ENCODE peak calls at places on chromosomes 7 and 10, in seven cellular contexts. B is thyroid gland; K is amniotic epithelial cell; H is HT-29; X is activated naive CD4-positive, alpha-beta T cell; L is cortex of kidney; D is T47D. S is an unnamed sample.

GRCh38 chr7:66443946-66444345 is 184.7 kb upstream of the KCTD7 start:
- DNase-seq in X (no peak), D (no peak), B (no peak), L (no peak), H (no peak), K (peak; percentile 59), S (no peak)

GRCh38 chr10:69730251-69731156 is 71.2 kb upstream of the COL13A1 start:
- DNase-seq in D (no peak), B (no peak), X (no peak), L (no peak), H (no peak), K (no peak), S (no peak)

GRCh38 chr10:104868231-104868630 is 227.1 kb downstream of the SORCS3 start:
- DNase-seq in H (no peak), L (no peak), D (no peak), X (no peak), B (no peak), K (no peak), S (no peak)

GRCh38 chr7:14229047-14229446 is 239.6 kb upstream of the ETV1 start:
- DNase-seq in X (no peak), B (no peak), H (no peak), L (no peak), D (no peak), K (no peak), S (no peak)

GRCh38 chr7:25359471-25360059 is 131.3 kb upstream of the NPVF start:
- DNase-seq in D (no peak), B (no peak), K (no peak), H (no peak), L (no peak), X (no peak), S (no peak)

GRCh38 chr7:30179016-30179436 is 44.2 kb downstream of the MTURN start:
- DNase-seq in X (no peak), K (peak; percentile 28), B (no peak), H (no peak), L (no peak), D (no peak), S (no peak)

GRCh38 chr7:33157311-33157710 is 27.9 kb downstream of the BBS9 start:
- DNase-seq in X (no peak), B (no peak), K (no peak), D (no peak), H (no peak), L (no peak), S (no peak)

GRCh38 chr10:49710966-49711365 is 31.5 kb downstream of the C10orf53 start:
- DNase-seq in H (no peak), K (no peak), L (no peak), B (no peak), X (no peak), D (no peak), S (no peak)

GRCh38 chr7:112467867-112468266 is 12.9 kb upstream of the LSMEM1 start:
- DNase-seq in H (no peak), L (no peak), B (no peak), K (no peak), D (no peak), X (no peak), S (no peak)

GRCh38 chr7:157719705-157720655 is 383.2 kb downstream of the DNAJB6 start:
- DNase-seq in B (no peak), D (no peak), L (no peak), H (no peak), K (no peak), X (no peak), S (no peak)

GRCh38 chr7:39609462-39610149 is 13.8 kb upstream of the RALA start:
- DNase-seq in L (no peak), H (peak; percentile 52), K (no peak), B (no peak), X (no peak), D (no peak), S (no peak)

GRCh38 chr7:91239171-91239604 is 25.0 kb upstream of the FZD1 start:
- DNase-seq in X (no peak), L (no peak), H (no peak), K (peak; percentile 96), B (no peak), D (no peak), S (no peak)

GRCh38 chr10:22437620-22438588 is 92.6 kb downstream of the SPAG6 start:
- DNase-seq in B (no peak), K (peak; percentile 18), L (no peak), X (no peak), D (no peak), H (no peak), S (no peak)

GRCh38 chr10:100656479-100656878 is 88.9 kb upstream of the PAX2 start:
- DNase-seq in X (no peak), D (peak; percentile 60), L (no peak), H (no peak), B (no peak), K (peak; percentile 43), S (no peak)

GRCh38 chr7:6162331-6162620 is 110.1 kb downstream of the CYTH3 start:
- DNase-seq in B (peak; percentile 27), L (no peak), H (no peak), K (no peak), D (no peak), X (no peak), S (no peak)

GRCh38 chr10:72720814-72721665 is 29.1 kb downstream of the MCU start:
- DNase-seq in B (no peak), H (no peak), K (no peak), L (no peak), X (no peak), D (no peak), S (peak; percentile 69)

GRCh38 chr10:17407040-17407439 is 47.4 kb downstream of the ST8SIA6 start:
- DNase-seq in K (no peak), H (no peak), D (no peak), X (no peak), B (no peak), L (no peak), S (no peak)

GRCh38 chr10:33460461-33461294 is 126.2 kb upstream of the NRP1 start:
- DNase-seq in H (no peak), B (peak; percentile 48), X (no peak), L (no peak), D (no peak), K (peak; percentile 41), S (no peak)

GRCh38 chr10:62266147-62266546 is 2.5 kb downstream of the RTKN2 start:
- DNase-seq in X (no peak), K (no peak), D (no peak), L (no peak), H (no peak), B (no peak), S (no peak)

GRCh38 chr7:131774419-131775220 is 218.2 kb upstream of the PODXL start:
- DNase-seq in H (no peak), B (no peak), D (no peak), K (peak; percentile 7), L (no peak), X (no peak), S (no peak)

GRCh38 chr10:16521311-16522016 is at the start of gene C1QL3:
- DNase-seq in D (no peak), K (peak; percentile 30), B (peak; percentile 29), H (no peak), L (no peak), X (no peak), S (no peak)

GRCh38 chr10:76558996-76559888 is 1078.4 kb downstream of the KCNMA1 start:
- DNase-seq in B (no peak), L (no peak), D (no peak), H (no peak), K (peak; percentile 96), X (no peak), S (no peak)

GRCh38 chr10:77539147-77539935 is 98.3 kb downstream of the KCNMA1 start:
- DNase-seq in D (peak; percentile 27), X (no peak), L (no peak), H (no peak), B (no peak), K (no peak), S (no peak)

GRCh38 chr7:143255564-143255963 is 7.7 kb upstream of the GSTK1 start:
- DNase-seq in K (peak; percentile 81), H (peak; percentile 54), X (no peak), D (no peak), L (no peak), B (no peak), S (no peak)

GRCh38 chr7:1312098-1313070 is 79.7 kb downstream of the UNCX start:
- DNase-seq in L (no peak), B (no peak), X (no peak), H (no peak), K (no peak), D (peak; percentile 70), S (no peak)

GRCh38 chr7:128221929-128222403 is 19.1 kb upstream of the LEP start:
- DNase-seq in H (peak; percentile 29), D (no peak), X (no peak), B (peak; percentile 34), K (peak; percentile 19), L (no peak), S (no peak)

GRCh38 chr7:34155225-34155908 is 250.0 kb downstream of the BMPER start:
- DNase-seq in X (no peak), K (peak; percentile 100), D (no peak), L (no peak), B (no peak), H (no peak), S (no peak)

GRCh38 chr10:118046491-118047362 is at the start of gene RAB11FIP2:
- DNase-seq in K (peak; percentile 87), B (peak; percentile 98), X (peak; percentile 87), L (no peak), D (peak; percentile 91), H (peak; percentile 84), S (peak; percentile 69)

GRCh38 chr10:4271193-4271592 is 486.2 kb upstream of the KLF6 start:
- DNase-seq in L (no peak), K (no peak), D (no peak), X (no peak), B (no peak), H (no peak), S (no peak)

GRCh38 chr10:101216207-101216607 is 13.1 kb downstream of the LBX1 start:
- DNase-seq in L (no peak), B (no peak), H (no peak), D (no peak), K (no peak), X (no peak), S (no peak)

GRCh38 chr7:30238721-30239441 is 45.5 kb upstream of the ZNRF2 start:
- DNase-seq in D (peak; percentile 96), H (peak; percentile 64), B (peak; percentile 85), X (no peak), K (peak; percentile 43), L (no peak), S (no peak)

GRCh38 chr7:921581-922333 is 32.7 kb downstream of the ADAP1 start:
- DNase-seq in L (no peak), B (peak; percentile 1), H (no peak), K (no peak), D (no peak), X (no peak), S (no peak)

GRCh38 chr10:77036993-77037734 is 600.4 kb downstream of the KCNMA1 start:
- DNase-seq in H (peak; percentile 17), X (no peak), B (no peak), K (peak; percentile 28), L (no peak), D (peak; percentile 69), S (no peak)

GRCh38 chr10:102399217-102400021 is 3.9 kb downstream of the NFKB2 start:
- DNase-seq in D (peak; percentile 92), K (peak; percentile 69), H (peak; percentile 86), B (peak; percentile 89), L (peak; percentile 52), X (peak; percentile 70), S (no peak)

GRCh38 chr10:108982141-108982540 is 941.2 kb downstream of the XPNPEP1 start:
- DNase-seq in D (no peak), K (peak; percentile 65), L (no peak), X (no peak), B (no peak), H (no peak), S (no peak)

GRCh38 chr10:42941245-42941644 is 135.6 kb upstream of the RET start:
- DNase-seq in H (no peak), L (no peak), K (no peak), B (no peak), X (no peak), D (no peak), S (no peak)

GRCh38 chr7:92769361-92769633 is 67.1 kb downstream of the CDK6 start:
- DNase-seq in L (no peak), H (no peak), D (no peak), B (no peak), X (no peak), K (no peak), S (no peak)

GRCh38 chr7:28882896-28883470 is 75.1 kb downstream of the TRIL start:
- DNase-seq in X (no peak), D (no peak), H (no peak), B (no peak), L (no peak), K (no peak), S (no peak)

S was measured in cerebellar nuclear complex.